ENCODE peak calls at places on chromosomes 11 and 22, in seven cellular contexts. G is right atrium auricular region, F is NCI-H1436 treated with DMSO at 0.1 percent for 48 hours, Z is NCI-H524, P is mucosa of descending colon, M is thoracic aorta, B is SK-N-DZ. W is an unnamed sample.

GRCh38 chr22:39478461-39478860 is 21.6 kb downstream of the MGAT3 start:
- DNase-seq in G (no peak), F (no peak), Z (no peak), P (peak; percentile 74), M (no peak), B (no peak), W (no peak)

GRCh38 chr11:65883786-65884715 is 4.2 kb downstream of the FIBP start:
- DNase-seq in G (no peak), F (no peak), Z (no peak), P (peak; percentile 16), M (no peak), B (no peak), W (no peak)

GRCh38 chr22:40637181-40638150 is 947 bp upstream of the MRTFA start:
- DNase-seq in G (peak; percentile 84), F (no peak), Z (peak; percentile 49), P (peak; percentile 31), M (no peak), B (no peak), W (no peak)

GRCh38 chr11:11970556-11970955 is 37.9 kb downstream of the DKK3 start:
- DNase-seq in G (no peak), F (no peak), Z (no peak), P (no peak), M (no peak), B (no peak), W (no peak)

GRCh38 chr11:16239130-16240105 is 116.9 kb downstream of the SOX6 start:
- DNase-seq in G (no peak), F (no peak), Z (peak; percentile 74), P (no peak), M (no peak), B (no peak), W (no peak)

GRCh38 chr11:60679879-60680278 is 19.5 kb upstream of the MS4A8 start:
- DNase-seq in G (no peak), F (no peak), Z (no peak), P (no peak), M (no peak), B (no peak), W (no peak)

GRCh38 chr11:33987545-33987944 is 64.0 kb upstream of the CAPRIN1 start:
- DNase-seq in G (no peak), F (no peak), Z (no peak), P (no peak), M (no peak), B (no peak), W (no peak)

GRCh38 chr22:43435851-43436535 is 24.2 kb downstream of the MPPED1 start:
- DNase-seq in G (no peak), F (no peak), Z (peak; percentile 82), P (no peak), M (no peak), B (no peak), W (no peak)

GRCh38 chr11:96715208-96715607 is 325.4 kb downstream of the JRKL start:
- DNase-seq in G (no peak), F (no peak), Z (no peak), P (no peak), M (no peak), B (no peak), W (no peak)

GRCh38 chr11:113782134-113782533 is 2.5 kb downstream of the CLDN25 start:
- DNase-seq in G (no peak), F (no peak), Z (no peak), P (no peak), M (no peak), B (no peak), W (no peak)

GRCh38 chr11:2377511-2378443 is 667 bp downstream of the CD81 start:
- DNase-seq in G (no peak), F (no peak), Z (no peak), P (peak; percentile 75), M (no peak), B (peak; percentile 36), W (peak; percentile 78)

GRCh38 chr11:43579171-43579918 is 101.2 kb upstream of the HSD17B12 start:
- DNase-seq in G (no peak), F (no peak), Z (peak; percentile 13), P (peak; percentile 7), M (no peak), B (no peak), W (no peak)

GRCh38 chr11:45661417-45662055 is 3.9 kb downstream of the CHST1 start:
- DNase-seq in G (no peak), F (no peak), Z (peak; percentile 83), P (no peak), M (no peak), B (no peak), W (no peak)

GRCh38 chr11:128658499-128658898 is 35.4 kb upstream of the FLI1 start:
- DNase-seq in G (no peak), F (no peak), Z (no peak), P (no peak), M (no peak), B (no peak), W (no peak)

GRCh38 chr11:33742249-33742851 is 6.1 kb upstream of the CD59 start:
- DNase-seq in G (no peak), F (no peak), Z (no peak), P (no peak), M (no peak), B (no peak), W (no peak)

GRCh38 chr11:122852071-122852831 is 14.0 kb downstream of the CRTAM start:
- DNase-seq in G (no peak), F (no peak), Z (no peak), P (no peak), M (no peak), B (no peak), W (no peak)

GRCh38 chr11:8055111-8055835 is 25.7 kb upstream of the TUB start:
- DNase-seq in G (peak; percentile 55), F (no peak), Z (no peak), P (no peak), M (no peak), B (no peak), W (no peak)

GRCh38 chr11:68750197-68750987 is 928 bp downstream of the TESMIN start:
- DNase-seq in G (no peak), F (no peak), Z (no peak), P (peak; percentile 23), M (no peak), B (no peak), W (no peak)

GRCh38 chr22:49411236-49411635 is 416.4 kb downstream of the BRD1 start:
- DNase-seq in G (no peak), F (no peak), Z (no peak), P (no peak), M (no peak), B (no peak), W (no peak)

GRCh38 chr11:123973816-123974215 is 3.8 kb downstream of the OR10S1 start:
- DNase-seq in G (no peak), F (no peak), Z (no peak), P (no peak), M (no peak), B (no peak), W (no peak)

GRCh38 chr11:64207247-64208085 is 945 bp downstream of the FERMT3 start:
- DNase-seq in G (peak; percentile 87), F (no peak), Z (no peak), P (peak; percentile 73), M (no peak), B (no peak), W (peak; percentile 97)

GRCh38 chr22:33539902-33540751 is 380.1 kb downstream of the LARGE1 start:
- DNase-seq in G (peak; percentile 73), F (no peak), Z (no peak), P (peak; percentile 75), M (peak; percentile 9), B (no peak), W (no peak)

GRCh38 chr11:132075447-132075846 is 705.0 kb downstream of the NTM start:
- DNase-seq in G (no peak), F (no peak), Z (no peak), P (no peak), M (no peak), B (no peak), W (no peak)

GRCh38 chr22:40385041-40385782 is 14.8 kb downstream of the SGSM3 start:
- DNase-seq in G (no peak), F (no peak), Z (no peak), P (peak; percentile 49), M (no peak), B (no peak), W (no peak)

GRCh38 chr22:44211946-44212930 is 31.5 kb downstream of the PARVG start:
- DNase-seq in G (no peak), F (no peak), Z (peak; percentile 52), P (no peak), M (no peak), B (no peak), W (no peak)

GRCh38 chr11:118436639-118437045 is 350 bp downstream of the KMT2A start:
- DNase-seq in G (no peak), F (no peak), Z (no peak), P (no peak), M (no peak), B (no peak), W (no peak)

GRCh38 chr11:108037636-108038035 is 28.9 kb downstream of the CUL5 start:
- DNase-seq in G (no peak), F (no peak), Z (no peak), P (no peak), M (no peak), B (no peak), W (no peak)

GRCh38 chr11:8682219-8683114 is at the start of the genes RPL27A and TRIM66:
- DNase-seq in G (peak; percentile 98), F (peak; percentile 77), Z (peak; percentile 91), P (peak; percentile 100), M (peak; percentile 85), B (peak; percentile 95), W (peak; percentile 79)

GRCh38 chr11:26741036-26741435 is 19.2 kb upstream of the SLC5A12 start:
- DNase-seq in G (no peak), F (no peak), Z (no peak), P (no peak), M (no peak), B (no peak), W (no peak)

GRCh38 chr11:13358871-13359270 is 81.3 kb downstream of the BMAL1 start:
- DNase-seq in G (no peak), F (no peak), Z (no peak), P (no peak), M (no peak), B (no peak), W (no peak)

GRCh38 chr11:133726576-133726975 is 118.7 kb downstream of the SPATA19 start:
- DNase-seq in G (no peak), F (no peak), Z (peak; percentile 87), P (no peak), M (no peak), B (no peak), W (no peak)

GRCh38 chr22:33270596-33270995 is 212.4 kb upstream of the SYN3 start:
- DNase-seq in G (no peak), F (no peak), Z (no peak), P (no peak), M (no peak), B (no peak), W (no peak)

GRCh38 chr11:501001-501682 is 5.9 kb downstream of the RNH1 start:
- DNase-seq in G (no peak), F (no peak), Z (no peak), P (no peak), M (no peak), B (no peak), W (peak; percentile 5)

W was measured in GM12891.